ENCODE peak calls at places on chromosomes 3 and 15, in eight cellular contexts. H is mucosa of descending colon, Y is brain microvascular endothelial cell, T is HepG2, C is foreskin keratinocyte, W is transverse colon, N is OCI-LY7, M is H9. Q is an unnamed sample.

GRCh38 chr3:85589145-85589544 is 630.4 kb downstream of the CADM2 start:
- DNase-seq in M (no peak), H (no peak), Y (peak), W (no peak), N (no peak), T (no peak), C (no peak), Q (no peak)

GRCh38 chr3:116770815-116771450 is 61.4 kb downstream of the TUSC7 start:
- DNase-seq in N (peak), T (peak), M (peak), W (peak), H (no peak), Y (peak), C (peak), Q (peak)

GRCh38 chr3:100710355-100711198 is 1.3 kb downstream of the TFG start:
- DNase-seq in W (peak), Y (peak), C (peak), T (peak), M (peak), N (peak), H (peak), Q (peak)

GRCh38 chr3:16816048-16816780 is 68.5 kb upstream of the PLCL2 start:
- DNase-seq in W (no peak), H (no peak), C (peak), Y (no peak), T (no peak), M (no peak), N (no peak), Q (no peak)

GRCh38 chr3:120642368-120642948 is 39.6 kb downstream of the HGD start:
- DNase-seq in M (no peak), T (no peak), W (no peak), C (no peak), Y (peak), N (no peak), H (no peak), Q (peak)

GRCh38 chr3:184148065-184148464 is 7.1 kb upstream of the DVL3 start:
- DNase-seq in T (no peak), H (no peak), W (no peak), Y (no peak), N (no peak), M (no peak), C (no peak), Q (no peak)

GRCh38 chr3:11602441-11602840 is 41.3 kb downstream of the VGLL4 start:
- DNase-seq in T (no peak), W (no peak), Y (no peak), H (no peak), M (no peak), C (no peak), N (no peak), Q (no peak)

GRCh38 chr3:107942244-107942643 is 148.6 kb downstream of the CD47 start:
- DNase-seq in C (peak), W (no peak), H (no peak), M (no peak), Y (no peak), N (no peak), T (no peak), Q (no peak)

GRCh38 chr3:196502775-196503181 is 790 bp downstream of the RNF168 start:
- DNase-seq in M (no peak), T (peak), W (peak), C (peak), Y (peak), N (peak), H (peak), Q (peak)

GRCh38 chr15:68414591-68414990 is 17.4 kb downstream of the ITGA11 start:
- DNase-seq in N (no peak), H (no peak), M (peak), T (no peak), W (no peak), C (no peak), Y (no peak), Q (no peak)

GRCh38 chr15:65044724-65045481 is at the start of gene SLC51B:
- DNase-seq in T (peak), W (peak), N (no peak), M (no peak), C (no peak), H (peak), Y (no peak), Q (no peak)

GRCh38 chr15:51726302-51727073 is 11.0 kb downstream of the LYSMD2 start:
- DNase-seq in T (peak), C (peak), W (peak), N (no peak), Y (peak), H (no peak), M (peak), Q (peak)

GRCh38 chr3:127899769-127900168 is 15.3 kb upstream of the KBTBD12 start:
- DNase-seq in N (no peak), H (no peak), M (no peak), W (no peak), Y (no peak), C (no peak), T (no peak), Q (no peak)

GRCh38 chr3:107198522-107199271 is 178.5 kb upstream of the CCDC54 start:
- DNase-seq in C (no peak), Y (no peak), T (no peak), M (no peak), H (no peak), N (no peak), W (no peak), Q (no peak)

GRCh38 chr3:63193647-63194046 is 84.5 kb upstream of the SYNPR start:
- DNase-seq in N (peak), C (no peak), W (no peak), Y (no peak), T (peak), M (no peak), H (no peak), Q (peak)

GRCh38 chr15:89138999-89139612 is 50.9 kb downstream of the ABHD2 start:
- DNase-seq in T (peak), M (no peak), Y (peak), W (no peak), N (no peak), C (no peak), H (no peak), Q (peak)

GRCh38 chr3:50381315-50381714 is 22.0 kb upstream of the TMEM115 start:
- DNase-seq in H (no peak), Y (no peak), C (no peak), W (no peak), N (no peak), M (no peak), T (no peak), Q (no peak)

GRCh38 chr3:111246967-111247760 is 175.5 kb downstream of the NECTIN3 start:
- DNase-seq in N (no peak), Y (peak), W (no peak), H (no peak), M (no peak), C (peak), T (peak), Q (peak)

GRCh38 chr15:27067175-27067574 is 96.2 kb downstream of the GABRG3 start:
- DNase-seq in W (no peak), T (no peak), H (no peak), C (no peak), N (no peak), M (no peak), Y (no peak), Q (no peak)

GRCh38 chr3:53171827-53172505 is 11.0 kb downstream of the PRKCD start:
- DNase-seq in M (peak), Y (no peak), N (peak), W (no peak), H (no peak), T (no peak), C (no peak), Q (no peak)

GRCh38 chr3:69821133-69821532 is 81.9 kb downstream of the MITF start:
- DNase-seq in W (no peak), C (no peak), N (no peak), M (no peak), H (no peak), T (no peak), Y (no peak), Q (no peak)

GRCh38 chr3:128572644-128573105 is 77.9 kb downstream of the RPN1 start:
- DNase-seq in W (peak), Y (no peak), N (no peak), C (no peak), M (peak), T (peak), H (no peak), Q (no peak)

GRCh38 chr3:62201438-62202035 is 171.8 kb downstream of the FEZF2 start:
- DNase-seq in N (peak), C (peak), H (no peak), T (peak), M (no peak), W (no peak), Y (peak), Q (peak)

GRCh38 chr15:51075364-51075763 is 19.3 kb downstream of the TNFAIP8L3 start:
- DNase-seq in W (no peak), Y (no peak), M (no peak), H (no peak), N (no peak), C (no peak), T (no peak), Q (no peak)

GRCh38 chr15:44038801-44039200 is 156.3 kb downstream of the FRMD5 start:
- DNase-seq in M (peak), N (no peak), Y (peak), H (no peak), W (no peak), C (no peak), T (peak), Q (no peak)

GRCh38 chr15:70241031-70241430 is 143.3 kb upstream of the TLE3 start:
- DNase-seq in M (no peak), N (no peak), H (no peak), C (no peak), W (no peak), T (no peak), Y (no peak), Q (no peak)

GRCh38 chr15:92365079-92365478 is 28.6 kb upstream of the ST8SIA2 start:
- DNase-seq in T (peak), W (peak), C (peak), M (no peak), N (no peak), Y (peak), H (no peak), Q (peak)

DNA sequence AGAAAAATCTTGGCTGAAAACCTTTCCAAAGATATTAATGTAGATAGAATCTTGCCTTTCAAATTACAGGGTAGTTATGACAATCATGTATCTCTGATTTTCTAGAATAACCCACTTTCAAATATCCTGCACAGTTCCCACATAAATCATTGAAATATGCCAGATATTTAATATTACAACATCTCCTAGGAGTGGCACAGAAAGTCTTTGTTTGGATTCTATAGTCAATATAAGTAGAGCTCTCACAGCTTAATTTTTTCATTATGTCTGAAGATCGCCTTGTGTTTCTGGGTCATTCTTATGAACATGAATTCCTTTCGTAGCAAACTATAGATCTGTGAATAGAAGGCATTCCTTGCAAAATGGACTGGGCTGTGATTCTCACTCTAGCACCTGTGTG is 5.0 kb downstream of the RARB start:
- DNase-seq in Y (no peak), W (no peak), N (no peak), H (no peak), T (no peak), C (no peak), M (no peak), Q (no peak)
- TF ChIP-seq CTCF in Y (no peak), W (no peak), N (no peak), H (no peak), T (no peak), C (no peak), M (no peak), Q (no peak)

DNA sequence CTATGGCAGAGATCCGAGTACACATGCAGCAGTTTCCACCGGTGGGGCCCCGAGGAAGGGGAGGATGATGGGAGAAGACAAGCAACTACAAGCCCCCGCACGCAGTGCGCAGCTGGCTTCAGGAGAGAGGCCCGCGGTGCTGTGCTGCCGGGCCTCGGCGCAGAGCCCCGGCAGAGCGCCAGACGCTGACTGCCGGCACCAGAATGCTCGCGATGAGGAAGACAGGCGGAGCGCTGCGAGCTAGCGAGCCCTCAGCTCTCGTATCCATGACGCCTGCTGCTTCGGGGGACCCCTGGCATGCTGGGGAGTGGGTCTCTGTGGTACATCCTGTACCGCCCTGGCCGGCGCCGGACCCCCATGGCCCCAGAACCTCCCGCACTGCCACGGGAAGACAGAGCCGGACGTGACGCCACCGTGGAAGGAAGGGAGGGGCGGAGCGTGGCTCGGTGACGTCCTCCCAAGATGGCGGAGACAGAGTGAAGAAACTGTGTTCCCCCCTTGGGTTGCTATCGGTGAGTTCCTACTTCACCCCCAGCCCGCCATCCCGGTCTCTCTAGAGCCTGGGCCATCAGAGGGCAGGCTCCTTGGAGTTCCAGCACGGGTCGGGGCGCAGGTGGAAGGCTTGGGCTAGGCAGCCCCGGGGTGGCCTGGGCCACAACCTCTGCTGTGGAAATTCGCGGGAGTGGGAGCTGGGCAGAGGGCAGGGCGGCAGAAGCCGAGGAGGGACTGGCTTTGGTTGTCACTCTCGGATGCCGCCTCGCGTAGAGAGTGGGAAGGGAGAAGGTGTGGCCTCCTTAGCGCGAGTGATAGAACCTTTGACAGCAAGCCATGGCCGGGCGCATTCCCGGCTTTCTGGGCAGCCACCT is at the start of gene MYNN:
- DNase-seq in N (peak), T (peak), H (peak), W (peak), C (peak), Y (peak), M (peak), Q (peak)
- TF ChIP-seq CTCF in N (peak), T (no peak), H (no peak), W (no peak), C (peak), Y (peak), M (no peak), Q (peak)

GRCh38 chr15:39581501-39582285 is 814 bp downstream of the THBS1 start:
- DNase-seq in H (peak), T (peak), W (peak), C (peak), M (peak), N (no peak), Y (no peak), Q (peak)
- TF ChIP-seq CTCF in H (peak), T (peak), W (peak), C (peak), M (peak), N (no peak), Y (peak), Q (peak)

DNA sequence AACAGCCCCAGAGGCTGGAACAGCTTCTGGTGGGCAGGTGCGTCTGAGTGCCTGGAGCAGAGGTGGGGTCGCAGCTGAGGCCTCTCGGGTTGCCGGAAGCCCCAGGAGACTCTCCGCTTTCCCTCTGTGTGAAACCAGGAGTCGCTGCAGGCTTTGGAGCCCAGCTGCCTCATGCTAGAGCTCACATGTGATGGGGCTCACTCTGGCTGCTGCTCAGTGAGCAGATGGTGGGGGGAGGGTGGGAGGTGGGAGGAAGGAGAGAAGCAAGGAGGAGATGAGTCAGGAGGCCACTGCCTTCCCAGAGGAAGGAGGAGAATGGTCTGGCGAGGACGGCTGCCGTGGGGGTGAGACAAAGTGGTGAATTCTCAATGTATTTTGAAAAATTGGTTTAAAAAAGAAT is 290.1 kb upstream of the CHRNA7 start:
- DNase-seq in M (peak), C (no peak), T (no peak), H (no peak), N (no peak), Y (no peak), W (no peak), Q (no peak)
- TF ChIP-seq CTCF in M (peak), C (no peak), T (no peak), H (no peak), N (no peak), Y (peak), W (no peak), Q (no peak)